ENCODE peak calls at places on chromosomes 7 and 10, in four cellular contexts. One of them, this sample, is unnamed.

GRCh38 chr7:117010375-117011133 is 57.3 kb downstream of the ST7 start:
- DNase-seq in adrenal gland: no peak
- DNase-seq in aorta: no peak
- DNase-seq in dermis blood vessel endothelial cell: no peak
- DNase-seq in this sample: no peak

GRCh38 chr7:988963-989529 is 6.1 kb downstream of the CYP2W1 start:
- DNase-seq in adrenal gland: no peak
- DNase-seq in aorta: no peak
- DNase-seq in dermis blood vessel endothelial cell: no peak
- DNase-seq in this sample: no peak

GRCh38 chr7:98935811-98936210 is 57.5 kb downstream of the TRRAP start:
- DNase-seq in adrenal gland: no peak
- DNase-seq in aorta: no peak
- DNase-seq in dermis blood vessel endothelial cell: no peak
- DNase-seq in this sample: no peak

GRCh38 chr7:42338231-42339222 is 101.5 kb upstream of the GLI3 start:
- DNase-seq in adrenal gland: no peak
- DNase-seq in aorta: no peak
- DNase-seq in dermis blood vessel endothelial cell: no peak
- DNase-seq in this sample: no peak

GRCh38 chr10:44071479-44071878 is 313.4 kb downstream of the CXCL12 start:
- DNase-seq in adrenal gland: no peak
- DNase-seq in aorta: no peak
- DNase-seq in dermis blood vessel endothelial cell: no peak
- DNase-seq in this sample: no peak

GRCh38 chr7:130281227-130281626 is 11.7 kb upstream of the CPA4 start:
- DNase-seq in adrenal gland: no peak
- DNase-seq in aorta: no peak
- DNase-seq in dermis blood vessel endothelial cell: no peak
- DNase-seq in this sample: no peak

GRCh38 chr7:76396039-76396732 is 13.3 kb downstream of the SSC4D start:
- DNase-seq in adrenal gland: no peak
- DNase-seq in aorta: no peak
- DNase-seq in dermis blood vessel endothelial cell: no peak
- DNase-seq in this sample: no peak

GRCh38 chr10:23362879-23363787 is 18.5 kb upstream of the C10orf67 start:
- DNase-seq in adrenal gland: no peak
- DNase-seq in aorta: no peak
- DNase-seq in dermis blood vessel endothelial cell: no peak
- DNase-seq in this sample: no peak

GRCh38 chr7:116271980-116272886 is 61.9 kb downstream of the TES start:
- DNase-seq in adrenal gland: no peak
- DNase-seq in aorta: peak
- DNase-seq in dermis blood vessel endothelial cell: peak
- DNase-seq in this sample: no peak

GRCh38 chr7:150974468-150975391 is 3.4 kb downstream of the KCNH2 start:
- DNase-seq in adrenal gland: no peak
- DNase-seq in aorta: no peak
- DNase-seq in dermis blood vessel endothelial cell: peak
- DNase-seq in this sample: no peak

GRCh38 chr10:43623351-43623750 is 17.1 kb downstream of the ZNF485 start:
- DNase-seq in adrenal gland: no peak
- DNase-seq in aorta: no peak
- DNase-seq in dermis blood vessel endothelial cell: peak
- DNase-seq in this sample: no peak

GRCh38 chr10:47329905-47330304 is 7.7 kb downstream of the GDF2 start:
- DNase-seq in adrenal gland: no peak
- DNase-seq in aorta: no peak
- DNase-seq in dermis blood vessel endothelial cell: peak
- DNase-seq in this sample: no peak

GRCh38 chr7:31553636-31554035 is 39.7 kb downstream of the ITPRID1 start:
- DNase-seq in adrenal gland: no peak
- DNase-seq in aorta: no peak
- DNase-seq in dermis blood vessel endothelial cell: no peak
- DNase-seq in this sample: no peak

GRCh38 chr10:32680803-32681557 is 235.0 kb downstream of the CCDC7 start:
- DNase-seq in adrenal gland: no peak
- DNase-seq in aorta: no peak
- DNase-seq in dermis blood vessel endothelial cell: no peak
- DNase-seq in this sample: no peak

GRCh38 chr7:43647772-43648643 is 65.1 kb downstream of the STK17A start:
- DNase-seq in adrenal gland: peak
- DNase-seq in aorta: peak
- DNase-seq in dermis blood vessel endothelial cell: peak
- DNase-seq in this sample: peak

GRCh38 chr7:116293139-116293538 is 82.8 kb downstream of the TES start:
- DNase-seq in adrenal gland: no peak
- DNase-seq in aorta: no peak
- DNase-seq in dermis blood vessel endothelial cell: no peak
- DNase-seq in this sample: no peak

GRCh38 chr7:55533050-55533728 is 39.1 kb downstream of the VOPP1 start:
- DNase-seq in adrenal gland: no peak
- DNase-seq in aorta: peak
- DNase-seq in dermis blood vessel endothelial cell: peak
- DNase-seq in this sample: no peak

GRCh38 chr7:130500910-130501309 is 9.0 kb downstream of the MEST start:
- DNase-seq in adrenal gland: no peak
- DNase-seq in aorta: no peak
- DNase-seq in dermis blood vessel endothelial cell: no peak
- DNase-seq in this sample: no peak

GRCh38 chr10:62454696-62455451 is 80.7 kb downstream of the ZNF365 start:
- DNase-seq in adrenal gland: no peak
- DNase-seq in aorta: no peak
- DNase-seq in dermis blood vessel endothelial cell: no peak
- DNase-seq in this sample: no peak

GRCh38 chr10:108388716-108389115 is 1224.2 kb upstream of the SORCS1 start:
- DNase-seq in adrenal gland: no peak
- DNase-seq in aorta: no peak
- DNase-seq in dermis blood vessel endothelial cell: no peak
- DNase-seq in this sample: no peak

GRCh38 chr7:156139112-156139511 is 326.8 kb upstream of the SHH start:
- DNase-seq in adrenal gland: no peak
- DNase-seq in aorta: no peak
- DNase-seq in dermis blood vessel endothelial cell: no peak
- DNase-seq in this sample: no peak

GRCh38 chr7:83271212-83272099 is 108.8 kb upstream of the PCLO start:
- DNase-seq in adrenal gland: no peak
- DNase-seq in aorta: no peak
- DNase-seq in dermis blood vessel endothelial cell: peak
- DNase-seq in this sample: no peak

GRCh38 chr7:5234852-5235831 is 45.1 kb downstream of the WIPI2 start:
- DNase-seq in adrenal gland: no peak
- DNase-seq in aorta: no peak
- DNase-seq in dermis blood vessel endothelial cell: no peak
- DNase-seq in this sample: peak

GRCh38 chr10:69843923-69844322 is 42.2 kb downstream of the COL13A1 start:
- DNase-seq in adrenal gland: no peak
- DNase-seq in aorta: no peak
- DNase-seq in dermis blood vessel endothelial cell: no peak
- DNase-seq in this sample: no peak

GRCh38 chr10:68561804-68562649 is 1.9 kb downstream of the TET1 start:
- DNase-seq in adrenal gland: no peak
- DNase-seq in aorta: no peak
- DNase-seq in dermis blood vessel endothelial cell: no peak
- DNase-seq in this sample: no peak

GRCh38 chr7:30403477-30403876 is 75.1 kb downstream of the NOD1 start:
- DNase-seq in adrenal gland: no peak
- DNase-seq in aorta: no peak
- DNase-seq in dermis blood vessel endothelial cell: no peak
- DNase-seq in this sample: no peak

GRCh38 chr10:77571490-77571889 is 66.1 kb downstream of the KCNMA1 start:
- DNase-seq in adrenal gland: no peak
- DNase-seq in aorta: no peak
- DNase-seq in dermis blood vessel endothelial cell: no peak
- DNase-seq in this sample: no peak

GRCh38 chr10:103627111-103627892 is 133.8 kb downstream of the NEURL1 start:
- DNase-seq in adrenal gland: no peak
- DNase-seq in aorta: no peak
- DNase-seq in dermis blood vessel endothelial cell: no peak
- DNase-seq in this sample: no peak

GRCh38 chr7:113774182-113774807 is 144.5 kb downstream of the PPP1R3A start:
- DNase-seq in adrenal gland: no peak
- DNase-seq in aorta: no peak
- DNase-seq in dermis blood vessel endothelial cell: peak
- DNase-seq in this sample: no peak

GRCh38 chr10:125149278-125150047 is 10.9 kb downstream of the CTBP2 start:
- DNase-seq in adrenal gland: peak
- DNase-seq in aorta: peak
- DNase-seq in dermis blood vessel endothelial cell: peak
- DNase-seq in this sample: peak

GRCh38 chr10:90644165-90644564 is 213.7 kb downstream of the HTR7 start:
- DNase-seq in adrenal gland: no peak
- DNase-seq in aorta: no peak
- DNase-seq in dermis blood vessel endothelial cell: no peak
- DNase-seq in this sample: no peak

GRCh38 chr7:142797799-142798377 is 27.1 kb downstream of the PRSS2 start:
- DNase-seq in adrenal gland: no peak
- DNase-seq in aorta: no peak
- DNase-seq in dermis blood vessel endothelial cell: peak
- DNase-seq in this sample: no peak

GRCh38 chr10:124087672-124088634 is 5.4 kb downstream of the CHST15 start:
- DNase-seq in adrenal gland: no peak
- DNase-seq in aorta: no peak
- DNase-seq in dermis blood vessel endothelial cell: no peak
- DNase-seq in this sample: peak